ENCODE peak calls at places on chromosomes 3 and 15, in seven cellular contexts. L, G, J, N, E, Q and D are unnamed samples.

GRCh38 chr3:98690876-98691275 is 72.3 kb upstream of the ST3GAL6 start:
- DNase-seq in E (no peak), L (no peak), Q (no peak), G (no peak), J (no peak), N (no peak), D (no peak)

GRCh38 chr3:9647450-9647849 is 1.9 kb upstream of the MTMR14 start:
- DNase-seq in L (no peak), G (no peak), Q (no peak), E (no peak), J (no peak), N (no peak), D (no peak)

GRCh38 chr3:136753112-136753939 is 1.1 kb upstream of the STAG1 start:
- DNase-seq in N (no peak), L (no peak), Q (no peak), J (no peak), G (no peak), E (no peak), D (no peak)

GRCh38 chr3:149955449-149955848 is 15.2 kb downstream of the PFN2 start:
- DNase-seq in E (no peak), N (no peak), J (no peak), G (no peak), L (no peak), Q (no peak), D (no peak)

GRCh38 chr3:9630550-9631139 is 18.7 kb upstream of the MTMR14 start:
- DNase-seq in N (no peak), L (no peak), G (no peak), Q (no peak), E (no peak), J (no peak), D (no peak)

GRCh38 chr3:151226088-151226563 is 23.1 kb upstream of the GPR171 start:
- DNase-seq in J (no peak), Q (no peak), G (no peak), L (no peak), N (no peak), E (no peak), D (no peak)

GRCh38 chr15:66912001-66912400 is 153.4 kb upstream of the SMAD3 start:
- DNase-seq in E (peak; percentile 71), J (no peak), Q (no peak), G (no peak), N (no peak), L (no peak), D (no peak)

GRCh38 chr3:150000631-150001030 is 29.9 kb upstream of the PFN2 start:
- DNase-seq in E (no peak), Q (no peak), N (no peak), L (no peak), G (no peak), J (no peak), D (no peak)

GRCh38 chr15:48510976-48511375 is 134.5 kb downstream of the FBN1 start:
- DNase-seq in Q (no peak), E (no peak), N (no peak), J (no peak), L (no peak), G (no peak), D (no peak)

GRCh38 chr15:66290518-66290917 is 2.9 kb upstream of the DIS3L start:
- DNase-seq in G (no peak), J (no peak), N (no peak), Q (no peak), E (no peak), L (no peak), D (no peak)

GRCh38 chr3:46442591-46443530 is 21.8 kb downstream of the LTF start:
- DNase-seq in E (peak; percentile 28), N (no peak), G (no peak), L (peak; percentile 39), Q (no peak), J (no peak), D (no peak)

GRCh38 chr3:147089286-147089685 is 317.1 kb downstream of the ZIC4 start:
- DNase-seq in E (no peak), L (no peak), N (no peak), G (no peak), Q (no peak), J (no peak), D (no peak)

GRCh38 chr3:14524311-14524711 is 15.8 kb downstream of the GRIP2 start:
- DNase-seq in J (peak; percentile 79), G (peak; percentile 51), Q (peak; percentile 19), N (peak; percentile 29), L (peak; percentile 2), E (no peak), D (no peak)

GRCh38 chr3:24521306-24522154 is 26.9 kb upstream of the THRB start:
- DNase-seq in G (peak; percentile 70), Q (peak; percentile 51), L (peak; percentile 76), N (peak; percentile 58), E (no peak), J (peak; percentile 62), D (no peak)

GRCh38 chr15:33442449-33442848 is 131.7 kb downstream of the RYR3 start:
- DNase-seq in J (no peak), L (no peak), N (no peak), E (no peak), Q (no peak), G (no peak), D (no peak)

GRCh38 chr3:34011171-34012101 is 213.0 kb downstream of the PDCD6IP start:
- DNase-seq in Q (no peak), J (no peak), L (no peak), N (no peak), E (no peak), G (no peak), D (no peak)

GRCh38 chr15:93033434-93034045 is 55.5 kb downstream of the RGMA start:
- DNase-seq in E (no peak), N (no peak), Q (peak; percentile 13), L (no peak), J (no peak), G (no peak), D (no peak)

GRCh38 chr3:139355502-139355901 is 11.7 kb downstream of the MRPS22 start:
- DNase-seq in L (peak; percentile 32), J (no peak), E (no peak), N (no peak), G (no peak), Q (no peak), D (no peak)
- H3K36me3 ChIP-seq in L (peaks cover 36% of the 10 kb centered on the region), J (peaks cover 100% of the 10 kb centered on the region), E (peaks cover 82% of the 10 kb centered on the region), N (peaks cover 12% of the 10 kb centered on the region), G (peaks cover 96% of the 10 kb centered on the region), Q (no peaks in the 10 kb centered on the region), D (peaks cover 88% of the 10 kb centered on the region)

DNA sequence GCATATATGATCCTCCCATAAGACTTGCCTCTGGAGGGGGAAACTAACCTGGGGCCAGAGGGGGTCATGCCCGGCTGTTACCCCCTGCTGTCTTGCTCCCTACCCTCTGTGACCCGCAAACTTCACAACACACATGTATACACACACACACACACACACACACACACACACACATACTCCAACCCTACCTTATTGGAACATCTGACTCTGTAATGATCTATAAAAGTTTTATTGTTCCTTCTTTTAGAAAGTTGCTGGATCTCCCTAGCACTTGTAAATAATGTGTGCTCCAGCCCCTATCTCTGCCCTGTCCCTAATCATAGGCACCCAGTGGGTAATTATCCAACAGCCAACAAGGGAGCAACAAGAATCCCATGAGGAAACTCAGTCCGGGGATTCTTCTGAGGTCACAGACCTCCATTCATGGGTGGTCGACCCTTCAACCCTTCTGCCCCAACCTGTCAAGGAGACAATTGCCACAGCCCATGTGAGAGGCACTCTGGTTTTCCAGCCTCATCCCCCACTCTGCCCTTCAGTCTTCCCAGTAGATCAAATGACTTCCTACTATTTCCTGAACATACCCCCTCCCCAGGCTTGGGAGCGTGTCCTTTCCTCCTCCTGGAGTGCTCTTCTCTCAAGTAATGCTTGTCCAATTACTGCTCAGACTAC is 14.0 kb upstream of the TPM1 start:
- DNase-seq in L (no peak), J (no peak), G (no peak), N (no peak), Q (no peak), E (no peak), D (no peak)
- H3K27ac ChIP-seq in L (no peak overlapping the region), J (no peak overlapping the region), G (no peak overlapping the region), N (no peak overlapping the region), Q (no peak overlapping the region), E (no peak overlapping the region), D (no peak overlapping the region)

GRCh38 chr3:195867631-195868335 is 40.6 kb downstream of the TNK2 start:
- DNase-seq in N (no peak), Q (no peak), L (no peak), G (no peak), E (no peak), J (no peak), D (no peak)

GRCh38 chr3:195869413-195870001 is 38.8 kb downstream of the TNK2 start:
- DNase-seq in G (peak; percentile 56), Q (no peak), L (no peak), E (no peak), N (no peak), J (no peak), D (no peak)

GRCh38 chr3:195866686-195867511 is 41.5 kb downstream of the TNK2 start:
- DNase-seq in E (no peak), N (no peak), J (no peak), L (no peak), Q (no peak), G (no peak), D (no peak)

GRCh38 chr3:195868866-195869412 is 39.4 kb downstream of the TNK2 start:
- DNase-seq in E (no peak), J (no peak), G (peak; percentile 50), N (no peak), L (no peak), Q (no peak), D (no peak)

DNA sequence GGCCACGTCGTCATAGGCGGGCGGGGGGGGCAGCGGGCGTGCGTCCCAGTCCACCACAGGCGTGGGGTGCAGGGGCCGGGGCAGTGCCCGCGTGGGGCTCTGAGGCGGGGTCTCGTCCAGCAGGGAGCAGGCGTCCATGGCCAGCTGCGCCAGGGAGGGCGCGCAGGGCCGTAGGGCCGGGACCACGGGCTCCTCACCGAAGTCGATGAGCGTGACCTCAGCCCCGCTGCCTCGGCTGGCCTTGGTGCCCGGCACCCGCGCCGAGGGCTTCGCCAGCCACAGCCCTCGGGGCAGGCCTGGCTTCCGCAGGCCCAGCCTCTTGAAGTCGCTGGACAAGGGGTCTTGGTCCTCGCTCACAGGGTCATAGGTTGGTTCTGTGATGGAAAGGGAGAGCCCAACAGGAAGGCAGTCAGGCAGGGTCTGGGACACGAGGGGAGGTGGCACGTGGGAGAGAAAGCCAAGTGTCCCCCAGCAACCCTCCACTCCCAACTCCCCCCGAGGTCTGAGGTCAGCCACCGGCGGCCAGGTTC is 40.0 kb downstream of the TNK2 start:
- DNase-seq in Q (no peak), N (no peak), J (no peak), L (no peak), E (no peak), G (no peak), D (no peak)
- H3K4me3 ChIP-seq in Q (no peak overlapping the region), N (no peak overlapping the region), J (no peak overlapping the region), L (no peak overlapping the region), E (no peak overlapping the region), G (no peak overlapping the region), D (no peak overlapping the region)

GRCh38 chr15:90762109-90762508 is 45.0 kb downstream of the BLM start:
- DNase-seq in N (peak; percentile 85), J (peak; percentile 33), Q (no peak), L (peak; percentile 17), G (peak; percentile 67), E (no peak), D (no peak)

GRCh38 chr15:90761629-90762028 is 44.5 kb downstream of the BLM start:
- DNase-seq in J (no peak), G (no peak), N (no peak), E (no peak), Q (no peak), L (no peak), D (no peak)

GRCh38 chr15:90756916-90757315 is 39.8 kb downstream of the BLM start:
- DNase-seq in L (no peak), J (no peak), Q (no peak), E (no peak), N (no peak), G (no peak), D (no peak)

GRCh38 chr15:90760661-90761232 is 43.6 kb downstream of the BLM start:
- DNase-seq in N (no peak), Q (no peak), E (no peak), G (no peak), J (no peak), L (no peak), D (no peak)

GRCh38 chr15:90757461-90757860 is 40.3 kb downstream of the BLM start:
- DNase-seq in Q (no peak), G (no peak), J (no peak), E (no peak), N (no peak), L (no peak), D (no peak)
- H3K36me3 ChIP-seq in Q (no peaks in the 10 kb centered on the region), G (no peaks in the 10 kb centered on the region), J (no peaks in the 10 kb centered on the region), E (no peaks in the 10 kb centered on the region), N (no peaks in the 10 kb centered on the region), L (no peaks in the 10 kb centered on the region), D (no peaks in the 10 kb centered on the region)